ENCODE peak calls at places on chromosomes 6 and 20, in nine cellular contexts. One of them, this sample, is unnamed.

GRCh38 chr20:64160536-64161495 is 3.4 kb upstream of the MYT1 start:
- DNase-seq in retinal pigment epithelial cell: no peak
- DNase-seq in neural crest cell: no peak
- DNase-seq in RWPE1: no peak
- DNase-seq in GM23248: no peak
- DNase-seq in stimulated activated CD4-positive, alpha-beta T cell treated with anti-CD3 and anti-CD28 coated beads, Interleukin-1b, Interleukin-23, amount 100 ng/mL, for 24 hours: no peak
- DNase-seq in cardiac fibroblast: no peak
- DNase-seq in NCI-H526 treated with DMSO at 0.1 percent for 48 hours: peak
- DNase-seq in dorsolateral prefrontal cortex: no peak
- DNase-seq in this sample: no peak

GRCh38 chr6:139150915-139151314 is 16.0 kb downstream of the HECA start:
- DNase-seq in NCI-H526 treated with DMSO at 0.1 percent for 48 hours: no peak
- DNase-seq in GM23248: no peak
- DNase-seq in RWPE1: peak
- DNase-seq in neural crest cell: peak
- DNase-seq in dorsolateral prefrontal cortex: no peak
- DNase-seq in cardiac fibroblast: no peak
- DNase-seq in retinal pigment epithelial cell: no peak
- DNase-seq in stimulated activated CD4-positive, alpha-beta T cell treated with anti-CD3 and anti-CD28 coated beads, Interleukin-1b, Interleukin-23, amount 100 ng/mL, for 24 hours: no peak
- DNase-seq in this sample: no peak

GRCh38 chr20:45010399-45010828 is 44.1 kb downstream of the STK4 start:
- DNase-seq in dorsolateral prefrontal cortex: no peak
- DNase-seq in retinal pigment epithelial cell: peak
- DNase-seq in stimulated activated CD4-positive, alpha-beta T cell treated with anti-CD3 and anti-CD28 coated beads, Interleukin-1b, Interleukin-23, amount 100 ng/mL, for 24 hours: no peak
- DNase-seq in neural crest cell: no peak
- DNase-seq in NCI-H526 treated with DMSO at 0.1 percent for 48 hours: no peak
- DNase-seq in RWPE1: no peak
- DNase-seq in GM23248: peak
- DNase-seq in cardiac fibroblast: peak
- DNase-seq in this sample: no peak

GRCh38 chr6:53714395-53714794 is 48.8 kb upstream of the KLHL31 start:
- DNase-seq in neural crest cell: no peak
- DNase-seq in dorsolateral prefrontal cortex: no peak
- DNase-seq in retinal pigment epithelial cell: no peak
- DNase-seq in NCI-H526 treated with DMSO at 0.1 percent for 48 hours: no peak
- DNase-seq in cardiac fibroblast: no peak
- DNase-seq in stimulated activated CD4-positive, alpha-beta T cell treated with anti-CD3 and anti-CD28 coated beads, Interleukin-1b, Interleukin-23, amount 100 ng/mL, for 24 hours: no peak
- DNase-seq in GM23248: no peak
- DNase-seq in RWPE1: no peak
- DNase-seq in this sample: no peak

GRCh38 chr20:55974491-55975202 is 30.7 kb downstream of the CBLN4 start:
- DNase-seq in dorsolateral prefrontal cortex: no peak
- DNase-seq in RWPE1: no peak
- DNase-seq in stimulated activated CD4-positive, alpha-beta T cell treated with anti-CD3 and anti-CD28 coated beads, Interleukin-1b, Interleukin-23, amount 100 ng/mL, for 24 hours: no peak
- DNase-seq in neural crest cell: no peak
- DNase-seq in retinal pigment epithelial cell: no peak
- DNase-seq in GM23248: no peak
- DNase-seq in NCI-H526 treated with DMSO at 0.1 percent for 48 hours: no peak
- DNase-seq in cardiac fibroblast: no peak
- DNase-seq in this sample: no peak

GRCh38 chr6:146904596-146904995 is 299.6 kb upstream of the STXBP5 start:
- DNase-seq in cardiac fibroblast: no peak
- DNase-seq in neural crest cell: no peak
- DNase-seq in RWPE1: no peak
- DNase-seq in stimulated activated CD4-positive, alpha-beta T cell treated with anti-CD3 and anti-CD28 coated beads, Interleukin-1b, Interleukin-23, amount 100 ng/mL, for 24 hours: no peak
- DNase-seq in retinal pigment epithelial cell: no peak
- DNase-seq in GM23248: peak
- DNase-seq in dorsolateral prefrontal cortex: no peak
- DNase-seq in NCI-H526 treated with DMSO at 0.1 percent for 48 hours: no peak
- DNase-seq in this sample: no peak

GRCh38 chr6:98469146-98469545 is 365.2 kb upstream of the POU3F2 start:
- DNase-seq in GM23248: no peak
- DNase-seq in neural crest cell: no peak
- DNase-seq in NCI-H526 treated with DMSO at 0.1 percent for 48 hours: no peak
- DNase-seq in cardiac fibroblast: no peak
- DNase-seq in retinal pigment epithelial cell: no peak
- DNase-seq in stimulated activated CD4-positive, alpha-beta T cell treated with anti-CD3 and anti-CD28 coated beads, Interleukin-1b, Interleukin-23, amount 100 ng/mL, for 24 hours: no peak
- DNase-seq in RWPE1: no peak
- DNase-seq in dorsolateral prefrontal cortex: no peak
- DNase-seq in this sample: no peak

GRCh38 chr20:1417273-1417672 is 24.4 kb upstream of the FKBP1A start:
- DNase-seq in RWPE1: peak
- DNase-seq in retinal pigment epithelial cell: peak
- DNase-seq in neural crest cell: no peak
- DNase-seq in dorsolateral prefrontal cortex: no peak
- DNase-seq in stimulated activated CD4-positive, alpha-beta T cell treated with anti-CD3 and anti-CD28 coated beads, Interleukin-1b, Interleukin-23, amount 100 ng/mL, for 24 hours: no peak
- DNase-seq in NCI-H526 treated with DMSO at 0.1 percent for 48 hours: no peak
- DNase-seq in GM23248: peak
- DNase-seq in cardiac fibroblast: peak
- DNase-seq in this sample: peak

GRCh38 chr20:2238601-2239000 is 57.2 kb upstream of the TGM3 start:
- DNase-seq in cardiac fibroblast: no peak
- DNase-seq in NCI-H526 treated with DMSO at 0.1 percent for 48 hours: no peak
- DNase-seq in GM23248: no peak
- DNase-seq in retinal pigment epithelial cell: no peak
- DNase-seq in dorsolateral prefrontal cortex: no peak
- DNase-seq in stimulated activated CD4-positive, alpha-beta T cell treated with anti-CD3 and anti-CD28 coated beads, Interleukin-1b, Interleukin-23, amount 100 ng/mL, for 24 hours: no peak
- DNase-seq in RWPE1: no peak
- DNase-seq in neural crest cell: no peak
- DNase-seq in this sample: no peak

GRCh38 chr6:69018911-69019310 is 383.8 kb downstream of the ADGRB3 start:
- DNase-seq in RWPE1: no peak
- DNase-seq in retinal pigment epithelial cell: no peak
- DNase-seq in NCI-H526 treated with DMSO at 0.1 percent for 48 hours: no peak
- DNase-seq in GM23248: no peak
- DNase-seq in cardiac fibroblast: no peak
- DNase-seq in stimulated activated CD4-positive, alpha-beta T cell treated with anti-CD3 and anti-CD28 coated beads, Interleukin-1b, Interleukin-23, amount 100 ng/mL, for 24 hours: no peak
- DNase-seq in dorsolateral prefrontal cortex: no peak
- DNase-seq in neural crest cell: no peak
- DNase-seq in this sample: no peak

GRCh38 chr6:135236732-135237131 is 55.6 kb downstream of the MYB start:
- DNase-seq in cardiac fibroblast: no peak
- DNase-seq in stimulated activated CD4-positive, alpha-beta T cell treated with anti-CD3 and anti-CD28 coated beads, Interleukin-1b, Interleukin-23, amount 100 ng/mL, for 24 hours: no peak
- DNase-seq in neural crest cell: no peak
- DNase-seq in NCI-H526 treated with DMSO at 0.1 percent for 48 hours: no peak
- DNase-seq in GM23248: no peak
- DNase-seq in dorsolateral prefrontal cortex: no peak
- DNase-seq in RWPE1: no peak
- DNase-seq in retinal pigment epithelial cell: no peak
- DNase-seq in this sample: no peak

GRCh38 chr6:29597184-29597583 is 12.3 kb downstream of the OR2H2 start:
- DNase-seq in dorsolateral prefrontal cortex: no peak
- DNase-seq in NCI-H526 treated with DMSO at 0.1 percent for 48 hours: no peak
- DNase-seq in GM23248: no peak
- DNase-seq in cardiac fibroblast: no peak
- DNase-seq in neural crest cell: no peak
- DNase-seq in RWPE1: no peak
- DNase-seq in stimulated activated CD4-positive, alpha-beta T cell treated with anti-CD3 and anti-CD28 coated beads, Interleukin-1b, Interleukin-23, amount 100 ng/mL, for 24 hours: no peak
- DNase-seq in retinal pigment epithelial cell: no peak
- DNase-seq in this sample: no peak

GRCh38 chr20:51660741-51661608 is 107.2 kb downstream of the ATP9A start:
- DNase-seq in neural crest cell: no peak
- DNase-seq in GM23248: peak
- DNase-seq in stimulated activated CD4-positive, alpha-beta T cell treated with anti-CD3 and anti-CD28 coated beads, Interleukin-1b, Interleukin-23, amount 100 ng/mL, for 24 hours: no peak
- DNase-seq in dorsolateral prefrontal cortex: no peak
- DNase-seq in retinal pigment epithelial cell: peak
- DNase-seq in cardiac fibroblast: peak
- DNase-seq in NCI-H526 treated with DMSO at 0.1 percent for 48 hours: no peak
- DNase-seq in RWPE1: peak
- DNase-seq in this sample: peak

GRCh38 chr6:27065183-27065582 is 182.3 kb upstream of the PRSS16 start:
- DNase-seq in retinal pigment epithelial cell: no peak
- DNase-seq in RWPE1: no peak
- DNase-seq in GM23248: no peak
- DNase-seq in NCI-H526 treated with DMSO at 0.1 percent for 48 hours: no peak
- DNase-seq in cardiac fibroblast: no peak
- DNase-seq in dorsolateral prefrontal cortex: no peak
- DNase-seq in stimulated activated CD4-positive, alpha-beta T cell treated with anti-CD3 and anti-CD28 coated beads, Interleukin-1b, Interleukin-23, amount 100 ng/mL, for 24 hours: no peak
- DNase-seq in neural crest cell: no peak
- DNase-seq in this sample: no peak

GRCh38 chr20:61118429-61119224 is 133.4 kb upstream of the CDH4 start:
- DNase-seq in GM23248: peak
- DNase-seq in neural crest cell: no peak
- DNase-seq in stimulated activated CD4-positive, alpha-beta T cell treated with anti-CD3 and anti-CD28 coated beads, Interleukin-1b, Interleukin-23, amount 100 ng/mL, for 24 hours: no peak
- DNase-seq in RWPE1: no peak
- DNase-seq in dorsolateral prefrontal cortex: no peak
- DNase-seq in NCI-H526 treated with DMSO at 0.1 percent for 48 hours: no peak
- DNase-seq in retinal pigment epithelial cell: no peak
- DNase-seq in cardiac fibroblast: peak
- DNase-seq in this sample: no peak

GRCh38 chr6:127367023-127367375 is 23.6 kb upstream of the ECHDC1 start:
- DNase-seq in RWPE1: no peak
- DNase-seq in retinal pigment epithelial cell: no peak
- DNase-seq in dorsolateral prefrontal cortex: no peak
- DNase-seq in stimulated activated CD4-positive, alpha-beta T cell treated with anti-CD3 and anti-CD28 coated beads, Interleukin-1b, Interleukin-23, amount 100 ng/mL, for 24 hours: no peak
- DNase-seq in NCI-H526 treated with DMSO at 0.1 percent for 48 hours: no peak
- DNase-seq in GM23248: peak
- DNase-seq in neural crest cell: no peak
- DNase-seq in cardiac fibroblast: peak
- DNase-seq in this sample: no peak

GRCh38 chr6:86615299-86615698 is 322.0 kb upstream of the HTR1E start:
- DNase-seq in retinal pigment epithelial cell: no peak
- DNase-seq in NCI-H526 treated with DMSO at 0.1 percent for 48 hours: no peak
- DNase-seq in cardiac fibroblast: no peak
- DNase-seq in GM23248: no peak
- DNase-seq in stimulated activated CD4-positive, alpha-beta T cell treated with anti-CD3 and anti-CD28 coated beads, Interleukin-1b, Interleukin-23, amount 100 ng/mL, for 24 hours: no peak
- DNase-seq in dorsolateral prefrontal cortex: no peak
- DNase-seq in neural crest cell: no peak
- DNase-seq in RWPE1: no peak
- DNase-seq in this sample: no peak

GRCh38 chr20:62174021-62174804 is 8.6 kb upstream of the MTG2 start:
- DNase-seq in retinal pigment epithelial cell: no peak
- DNase-seq in neural crest cell: no peak
- DNase-seq in stimulated activated CD4-positive, alpha-beta T cell treated with anti-CD3 and anti-CD28 coated beads, Interleukin-1b, Interleukin-23, amount 100 ng/mL, for 24 hours: no peak
- DNase-seq in GM23248: no peak
- DNase-seq in cardiac fibroblast: no peak
- DNase-seq in dorsolateral prefrontal cortex: no peak
- DNase-seq in NCI-H526 treated with DMSO at 0.1 percent for 48 hours: no peak
- DNase-seq in RWPE1: no peak
- DNase-seq in this sample: no peak

GRCh38 chr6:159075506-159076100 is 30.8 kb upstream of the TAGAP start:
- DNase-seq in GM23248: no peak
- DNase-seq in neural crest cell: no peak
- DNase-seq in RWPE1: no peak
- DNase-seq in NCI-H526 treated with DMSO at 0.1 percent for 48 hours: no peak
- DNase-seq in dorsolateral prefrontal cortex: no peak
- DNase-seq in retinal pigment epithelial cell: no peak
- DNase-seq in cardiac fibroblast: peak
- DNase-seq in stimulated activated CD4-positive, alpha-beta T cell treated with anti-CD3 and anti-CD28 coated beads, Interleukin-1b, Interleukin-23, amount 100 ng/mL, for 24 hours: no peak
- DNase-seq in this sample: no peak

GRCh38 chr20:25011261-25011660 is 18.7 kb upstream of the APMAP start:
- DNase-seq in GM23248: no peak
- DNase-seq in neural crest cell: no peak
- DNase-seq in NCI-H526 treated with DMSO at 0.1 percent for 48 hours: no peak
- DNase-seq in RWPE1: no peak
- DNase-seq in retinal pigment epithelial cell: no peak
- DNase-seq in cardiac fibroblast: no peak
- DNase-seq in stimulated activated CD4-positive, alpha-beta T cell treated with anti-CD3 and anti-CD28 coated beads, Interleukin-1b, Interleukin-23, amount 100 ng/mL, for 24 hours: no peak
- DNase-seq in dorsolateral prefrontal cortex: peak
- DNase-seq in this sample: no peak

GRCh38 chr20:35697696-35698297 is 1.4 kb downstream of the NFS1 start:
- DNase-seq in RWPE1: no peak
- DNase-seq in GM23248: no peak
- DNase-seq in NCI-H526 treated with DMSO at 0.1 percent for 48 hours: no peak
- DNase-seq in cardiac fibroblast: no peak
- DNase-seq in neural crest cell: no peak
- DNase-seq in stimulated activated CD4-positive, alpha-beta T cell treated with anti-CD3 and anti-CD28 coated beads, Interleukin-1b, Interleukin-23, amount 100 ng/mL, for 24 hours: no peak
- DNase-seq in retinal pigment epithelial cell: no peak
- DNase-seq in dorsolateral prefrontal cortex: no peak
- DNase-seq in this sample: no peak

GRCh38 chr20:39874049-39874893 is 814.8 kb downstream of the MAFB start:
- DNase-seq in neural crest cell: peak
- DNase-seq in GM23248: peak
- DNase-seq in RWPE1: peak
- DNase-seq in retinal pigment epithelial cell: peak
- DNase-seq in dorsolateral prefrontal cortex: peak
- DNase-seq in stimulated activated CD4-positive, alpha-beta T cell treated with anti-CD3 and anti-CD28 coated beads, Interleukin-1b, Interleukin-23, amount 100 ng/mL, for 24 hours: no peak
- DNase-seq in NCI-H526 treated with DMSO at 0.1 percent for 48 hours: peak
- DNase-seq in cardiac fibroblast: peak
- DNase-seq in this sample: peak

GRCh38 chr6:115972679-115973078 is 88.0 kb downstream of the FRK start:
- DNase-seq in cardiac fibroblast: peak
- DNase-seq in dorsolateral prefrontal cortex: no peak
- DNase-seq in GM23248: no peak
- DNase-seq in NCI-H526 treated with DMSO at 0.1 percent for 48 hours: no peak
- DNase-seq in stimulated activated CD4-positive, alpha-beta T cell treated with anti-CD3 and anti-CD28 coated beads, Interleukin-1b, Interleukin-23, amount 100 ng/mL, for 24 hours: no peak
- DNase-seq in neural crest cell: no peak
- DNase-seq in RWPE1: no peak
- DNase-seq in retinal pigment epithelial cell: no peak
- DNase-seq in this sample: no peak

GRCh38 chr6:121319112-121319553 is 15.1 kb downstream of the TBC1D32 start:
- DNase-seq in dorsolateral prefrontal cortex: no peak
- DNase-seq in RWPE1: peak
- DNase-seq in cardiac fibroblast: peak
- DNase-seq in retinal pigment epithelial cell: no peak
- DNase-seq in GM23248: peak
- DNase-seq in neural crest cell: no peak
- DNase-seq in stimulated activated CD4-positive, alpha-beta T cell treated with anti-CD3 and anti-CD28 coated beads, Interleukin-1b, Interleukin-23, amount 100 ng/mL, for 24 hours: no peak
- DNase-seq in NCI-H526 treated with DMSO at 0.1 percent for 48 hours: no peak
- DNase-seq in this sample: peak

GRCh38 chr6:33995046-33995872 is 150.6 kb downstream of the GRM4 start:
- DNase-seq in dorsolateral prefrontal cortex: peak
- DNase-seq in cardiac fibroblast: no peak
- DNase-seq in RWPE1: no peak
- DNase-seq in neural crest cell: no peak
- DNase-seq in retinal pigment epithelial cell: no peak
- DNase-seq in GM23248: no peak
- DNase-seq in NCI-H526 treated with DMSO at 0.1 percent for 48 hours: no peak
- DNase-seq in stimulated activated CD4-positive, alpha-beta T cell treated with anti-CD3 and anti-CD28 coated beads, Interleukin-1b, Interleukin-23, amount 100 ng/mL, for 24 hours: no peak
- DNase-seq in this sample: no peak

GRCh38 chr20:3515379-3516175 is 44.8 kb downstream of the ATRN start:
- DNase-seq in GM23248: no peak
- DNase-seq in cardiac fibroblast: no peak
- DNase-seq in retinal pigment epithelial cell: no peak
- DNase-seq in stimulated activated CD4-positive, alpha-beta T cell treated with anti-CD3 and anti-CD28 coated beads, Interleukin-1b, Interleukin-23, amount 100 ng/mL, for 24 hours: no peak
- DNase-seq in NCI-H526 treated with DMSO at 0.1 percent for 48 hours: no peak
- DNase-seq in dorsolateral prefrontal cortex: no peak
- DNase-seq in neural crest cell: no peak
- DNase-seq in RWPE1: no peak
- DNase-seq in this sample: no peak

GRCh38 chr6:35146453-35146852 is 5.3 kb upstream of the TCP11 start:
- DNase-seq in cardiac fibroblast: peak
- DNase-seq in stimulated activated CD4-positive, alpha-beta T cell treated with anti-CD3 and anti-CD28 coated beads, Interleukin-1b, Interleukin-23, amount 100 ng/mL, for 24 hours: no peak
- DNase-seq in GM23248: peak
- DNase-seq in retinal pigment epithelial cell: no peak
- DNase-seq in NCI-H526 treated with DMSO at 0.1 percent for 48 hours: no peak
- DNase-seq in dorsolateral prefrontal cortex: peak
- DNase-seq in RWPE1: peak
- DNase-seq in neural crest cell: peak
- DNase-seq in this sample: peak

GRCh38 chr20:45781391-45781931 is 10.2 kb downstream of the WFDC3 start:
- DNase-seq in dorsolateral prefrontal cortex: no peak
- DNase-seq in NCI-H526 treated with DMSO at 0.1 percent for 48 hours: no peak
- DNase-seq in retinal pigment epithelial cell: no peak
- DNase-seq in GM23248: peak
- DNase-seq in stimulated activated CD4-positive, alpha-beta T cell treated with anti-CD3 and anti-CD28 coated beads, Interleukin-1b, Interleukin-23, amount 100 ng/mL, for 24 hours: no peak
- DNase-seq in neural crest cell: no peak
- DNase-seq in RWPE1: peak
- DNase-seq in cardiac fibroblast: peak
- DNase-seq in this sample: peak

GRCh38 chr6:108423982-108424695 is 129.3 kb downstream of the AFG1L start:
- DNase-seq in neural crest cell: no peak
- DNase-seq in stimulated activated CD4-positive, alpha-beta T cell treated with anti-CD3 and anti-CD28 coated beads, Interleukin-1b, Interleukin-23, amount 100 ng/mL, for 24 hours: no peak
- DNase-seq in NCI-H526 treated with DMSO at 0.1 percent for 48 hours: no peak
- DNase-seq in retinal pigment epithelial cell: no peak
- DNase-seq in GM23248: peak
- DNase-seq in cardiac fibroblast: peak
- DNase-seq in RWPE1: no peak
- DNase-seq in dorsolateral prefrontal cortex: no peak
- DNase-seq in this sample: no peak

GRCh38 chr6:135195522-135195921 is 14.4 kb downstream of the MYB start:
- DNase-seq in RWPE1: no peak
- DNase-seq in retinal pigment epithelial cell: no peak
- DNase-seq in stimulated activated CD4-positive, alpha-beta T cell treated with anti-CD3 and anti-CD28 coated beads, Interleukin-1b, Interleukin-23, amount 100 ng/mL, for 24 hours: no peak
- DNase-seq in GM23248: no peak
- DNase-seq in NCI-H526 treated with DMSO at 0.1 percent for 48 hours: no peak
- DNase-seq in cardiac fibroblast: no peak
- DNase-seq in neural crest cell: no peak
- DNase-seq in dorsolateral prefrontal cortex: no peak
- DNase-seq in this sample: no peak

GRCh38 chr20:20010639-20011500 is 6.3 kb upstream of the NAA20 start:
- DNase-seq in stimulated activated CD4-positive, alpha-beta T cell treated with anti-CD3 and anti-CD28 coated beads, Interleukin-1b, Interleukin-23, amount 100 ng/mL, for 24 hours: no peak
- DNase-seq in GM23248: peak
- DNase-seq in dorsolateral prefrontal cortex: no peak
- DNase-seq in NCI-H526 treated with DMSO at 0.1 percent for 48 hours: no peak
- DNase-seq in cardiac fibroblast: peak
- DNase-seq in RWPE1: no peak
- DNase-seq in neural crest cell: no peak
- DNase-seq in retinal pigment epithelial cell: no peak
- DNase-seq in this sample: peak